ENCODE peak calls at places on chromosomes 5 and 9, in ten cellular contexts. V is progenitor cell of endocrine pancreas; M is adrenal gland; Y is NCI-H1436; O is COR-L47; L is CD8-positive, alpha-beta T cell; S is epithelial cell of esophagus; Z is astrocyte of the spinal cord; G is amniotic stem cell; X is non-pigmented ciliary epithelial cell. U is an unnamed sample.
A peak's percentile ranks its signal among the peaks of the same experiment; 100 is the strongest.

GRCh38 chr9:7976167-7976755 is 176.7 kb upstream of the DMAC1 start:
- DNase-seq in V (no peak), M (no peak), Y (no peak), O (no peak), L (peak; percentile 40), S (no peak), Z (peak; percentile 11), G (no peak), X (no peak), U (peak; percentile 89)

GRCh38 chr9:68747043-68747533 is 42.0 kb downstream of the PIP5K1B start:
- DNase-seq in V (no peak), M (no peak), Y (no peak), O (no peak), L (no peak), S (peak; percentile 36), Z (no peak), G (no peak), X (no peak), U (no peak)

GRCh38 chr9:36450110-36450732 is 50.2 kb upstream of the RNF38 start:
- DNase-seq in V (no peak), M (peak; percentile 32), Y (peak; percentile 64), O (peak; percentile 62), L (peak; percentile 41), S (peak; percentile 51), Z (peak; percentile 61), G (no peak), X (no peak), U (peak; percentile 12)

GRCh38 chr5:167284491-167284890 is 1007.0 kb upstream of the WWC1 start:
- DNase-seq in V (no peak), M (peak; percentile 17), Y (no peak), O (no peak), L (no peak), S (peak; percentile 64), Z (peak; percentile 61), G (no peak), X (peak; percentile 13), U (no peak)

GRCh38 chr9:91764661-91765060 is 185.4 kb downstream of the ROR2 start:
- DNase-seq in V (no peak), M (no peak), Y (no peak), O (no peak), L (no peak), S (no peak), Z (no peak), G (no peak), X (no peak), U (no peak)

GRCh38 chr9:74983709-74984108 is 31.0 kb upstream of the C9orf40 start:
- DNase-seq in V (no peak), M (no peak), Y (no peak), O (no peak), L (no peak), S (no peak), Z (no peak), G (no peak), X (no peak), U (no peak)

GRCh38 chr5:1789838-1790462 is 9.7 kb downstream of the MRPL36 start:
- DNase-seq in V (no peak), M (no peak), Y (no peak), O (no peak), L (no peak), S (peak; percentile 72), Z (peak; percentile 69), G (peak; percentile 37), X (peak; percentile 80), U (no peak)

GRCh38 chr5:155471027-155471426 is 457.5 kb downstream of the KIF4B start:
- DNase-seq in V (no peak), M (no peak), Y (no peak), O (peak; percentile 87), L (no peak), S (no peak), Z (no peak), G (no peak), X (no peak), U (no peak)

GRCh38 chr9:121648799-121649198 is 2.6 kb upstream of the DAB2IP start:
- DNase-seq in V (no peak), M (no peak), Y (no peak), O (no peak), L (no peak), S (no peak), Z (no peak), G (no peak), X (no peak), U (no peak)

GRCh38 chr9:121288874-121289553 is 21.1 kb downstream of the GSN start:
- DNase-seq in V (no peak), M (peak; percentile 81), Y (no peak), O (no peak), L (no peak), S (peak; percentile 84), Z (peak; percentile 82), G (no peak), X (no peak), U (no peak)

GRCh38 chr5:66602621-66603020 is 6.4 kb downstream of the MAST4 start:
- DNase-seq in V (no peak), M (no peak), Y (no peak), O (no peak), L (no peak), S (no peak), Z (no peak), G (no peak), X (no peak), U (no peak)

GRCh38 chr9:86424246-86424891 is 70.2 kb upstream of the TUT7 start:
- DNase-seq in V (no peak), M (no peak), Y (no peak), O (no peak), L (no peak), S (no peak), Z (peak; percentile 4), G (no peak), X (no peak), U (no peak)

GRCh38 chr9:89468271-89468960 is 29.5 kb downstream of the SEMA4D start:
- DNase-seq in V (no peak), M (no peak), Y (no peak), O (no peak), L (no peak), S (no peak), Z (no peak), G (no peak), X (no peak), U (no peak)

GRCh38 chr5:135660826-135661555 is 82.2 kb upstream of the CXCL14 start:
- DNase-seq in V (no peak), M (no peak), Y (no peak), O (peak; percentile 69), L (no peak), S (no peak), Z (peak; percentile 18), G (no peak), X (no peak), U (no peak)

GRCh38 chr9:99607852-99608448 is 213.7 kb upstream of the NR4A3 start:
- DNase-seq in V (no peak), M (no peak), Y (no peak), O (no peak), L (no peak), S (no peak), Z (peak; percentile 55), G (no peak), X (peak; percentile 14), U (no peak)

GRCh38 chr9:130390371-130390770 is 54.4 kb upstream of the ASS1 start:
- DNase-seq in V (no peak), M (no peak), Y (no peak), O (no peak), L (no peak), S (no peak), Z (no peak), G (no peak), X (no peak), U (no peak)

GRCh38 chr9:114382951-114383865 is 4.6 kb downstream of the AKNA start:
- DNase-seq in V (no peak), M (no peak), Y (no peak), O (no peak), L (peak; percentile 74), S (no peak), Z (peak; percentile 30), G (no peak), X (no peak), U (peak; percentile 70)

GRCh38 chr5:73411927-73412596 is 36.5 kb downstream of the FOXD1 start:
- DNase-seq in V (no peak), M (no peak), Y (no peak), O (no peak), L (no peak), S (no peak), Z (no peak), G (no peak), X (no peak), U (no peak)

GRCh38 chr5:90424245-90424644 is 14.7 kb upstream of the CETN3 start:
- DNase-seq in V (no peak), M (no peak), Y (no peak), O (no peak), L (no peak), S (no peak), Z (no peak), G (no peak), X (no peak), U (no peak)

GRCh38 chr5:179274321-179275315 is 70.6 kb downstream of the ADAMTS2 start:
- DNase-seq in V (no peak), M (no peak), Y (no peak), O (no peak), L (no peak), S (no peak), Z (no peak), G (no peak), X (no peak), U (no peak)

GRCh38 chr9:136826703-136827582 is 15.3 kb upstream of the AJM1 start:
- DNase-seq in V (no peak), M (no peak), Y (no peak), O (no peak), L (no peak), S (no peak), Z (no peak), G (no peak), X (no peak), U (no peak)

GRCh38 chr9:115615821-115616665 is 498.1 kb upstream of the TNC start:
- DNase-seq in V (no peak), M (no peak), Y (no peak), O (no peak), L (no peak), S (peak; percentile 96), Z (peak; percentile 92), G (peak; percentile 82), X (peak; percentile 87), U (no peak)

GRCh38 chr5:147479949-147480348 is 29.9 kb downstream of the DPYSL3 start:
- DNase-seq in V (no peak), M (no peak), Y (no peak), O (peak; percentile 36), L (no peak), S (no peak), Z (peak; percentile 77), G (no peak), X (no peak), U (no peak)

GRCh38 chr9:7286101-7286500 is 513.5 kb downstream of the DMAC1 start:
- DNase-seq in V (no peak), M (no peak), Y (no peak), O (no peak), L (no peak), S (no peak), Z (no peak), G (no peak), X (no peak), U (no peak)

GRCh38 chr9:85569988-85570387 is 171.8 kb downstream of the AGTPBP1 start:
- DNase-seq in V (no peak), M (no peak), Y (no peak), O (no peak), L (no peak), S (peak; percentile 62), Z (peak; percentile 24), G (no peak), X (peak; percentile 4), U (no peak)